ENCODE peak calls at places on chromosomes 7 and 10, in eight cellular contexts. One of them, this sample, is unnamed.

GRCh38 chr10:59708816-59709471 is 706 bp downstream of the SLC16A9 start:
- DNase-seq in neural progenitor cell: peak; percentile 61
- DNase-seq in AG10803: no peak
- DNase-seq in bronchial epithelial cell: no peak
- DNase-seq in endothelial cell of umbilical vein: peak; percentile 2
- DNase-seq in lower lobe of right lung: peak; percentile 48
- DNase-seq in hepatocyte: peak; percentile 43
- DNase-seq in IMR-90: no peak
- DNase-seq in this sample: peak; percentile 4

GRCh38 chr7:101108961-101109360 is 17.9 kb upstream of the SERPINE1 start:
- DNase-seq in neural progenitor cell: no peak
- DNase-seq in AG10803: no peak
- DNase-seq in bronchial epithelial cell: peak; percentile 98
- DNase-seq in endothelial cell of umbilical vein: peak; percentile 60
- DNase-seq in lower lobe of right lung: no peak
- DNase-seq in hepatocyte: no peak
- DNase-seq in IMR-90: no peak
- DNase-seq in this sample: no peak

GRCh38 chr7:85101347-85101746 is 85.5 kb downstream of the SEMA3D start:
- DNase-seq in neural progenitor cell: no peak
- DNase-seq in AG10803: no peak
- DNase-seq in bronchial epithelial cell: peak; percentile 70
- DNase-seq in endothelial cell of umbilical vein: peak; percentile 70
- DNase-seq in lower lobe of right lung: no peak
- DNase-seq in hepatocyte: no peak
- DNase-seq in IMR-90: no peak
- DNase-seq in this sample: no peak

GRCh38 chr7:131949659-131950058 is 393.2 kb upstream of the PODXL start:
- DNase-seq in neural progenitor cell: no peak
- DNase-seq in AG10803: no peak
- DNase-seq in bronchial epithelial cell: no peak
- DNase-seq in endothelial cell of umbilical vein: no peak
- DNase-seq in lower lobe of right lung: no peak
- DNase-seq in hepatocyte: no peak
- DNase-seq in IMR-90: no peak
- DNase-seq in this sample: no peak

GRCh38 chr10:110916554-110917346 is 2.2 kb downstream of the BBIP1 start:
- DNase-seq in neural progenitor cell: no peak
- DNase-seq in AG10803: peak; percentile 95
- DNase-seq in bronchial epithelial cell: no peak
- DNase-seq in endothelial cell of umbilical vein: peak; percentile 12
- DNase-seq in lower lobe of right lung: no peak
- DNase-seq in hepatocyte: no peak
- DNase-seq in IMR-90: peak; percentile 87
- DNase-seq in this sample: peak; percentile 90

GRCh38 chr10:45160266-45160665 is 155.1 kb downstream of the OR13A1 start:
- DNase-seq in neural progenitor cell: no peak
- DNase-seq in AG10803: no peak
- DNase-seq in bronchial epithelial cell: peak; percentile 93
- DNase-seq in endothelial cell of umbilical vein: peak; percentile 6
- DNase-seq in lower lobe of right lung: no peak
- DNase-seq in hepatocyte: no peak
- DNase-seq in IMR-90: peak; percentile 73
- DNase-seq in this sample: peak; percentile 78

GRCh38 chr10:93596539-93596938 is 4.5 kb downstream of the RBP4 start:
- DNase-seq in neural progenitor cell: peak; percentile 33
- DNase-seq in AG10803: no peak
- DNase-seq in bronchial epithelial cell: no peak
- DNase-seq in endothelial cell of umbilical vein: no peak
- DNase-seq in lower lobe of right lung: no peak
- DNase-seq in hepatocyte: no peak
- DNase-seq in IMR-90: no peak
- DNase-seq in this sample: no peak

GRCh38 chr7:77532247-77532646 is 4.8 kb upstream of the PTPN12 start:
- DNase-seq in neural progenitor cell: no peak
- DNase-seq in AG10803: no peak
- DNase-seq in bronchial epithelial cell: no peak
- DNase-seq in endothelial cell of umbilical vein: no peak
- DNase-seq in lower lobe of right lung: no peak
- DNase-seq in hepatocyte: no peak
- DNase-seq in IMR-90: no peak
- DNase-seq in this sample: no peak

GRCh38 chr10:126349676-126350075 is 38.6 kb downstream of the ADAM12 start:
- DNase-seq in neural progenitor cell: no peak
- DNase-seq in AG10803: no peak
- DNase-seq in bronchial epithelial cell: no peak
- DNase-seq in endothelial cell of umbilical vein: no peak
- DNase-seq in lower lobe of right lung: no peak
- DNase-seq in hepatocyte: no peak
- DNase-seq in IMR-90: no peak
- DNase-seq in this sample: no peak

GRCh38 chr10:49272251-49273081 is 26.5 kb upstream of the C10orf71 start:
- DNase-seq in neural progenitor cell: no peak
- DNase-seq in AG10803: peak; percentile 70
- DNase-seq in bronchial epithelial cell: no peak
- DNase-seq in endothelial cell of umbilical vein: no peak
- DNase-seq in lower lobe of right lung: no peak
- DNase-seq in hepatocyte: no peak
- DNase-seq in IMR-90: peak; percentile 4
- DNase-seq in this sample: peak; percentile 13

GRCh38 chr7:129665013-129665401 is 53.5 kb downstream of the NRF1 start:
- DNase-seq in neural progenitor cell: peak; percentile 35
- DNase-seq in AG10803: peak; percentile 94
- DNase-seq in bronchial epithelial cell: peak; percentile 96
- DNase-seq in endothelial cell of umbilical vein: peak; percentile 54
- DNase-seq in lower lobe of right lung: no peak
- DNase-seq in hepatocyte: peak; percentile 40
- DNase-seq in IMR-90: peak; percentile 98
- DNase-seq in this sample: peak; percentile 98

GRCh38 chr7:129667116-129667515 is 55.6 kb downstream of the NRF1 start:
- DNase-seq in neural progenitor cell: no peak
- DNase-seq in AG10803: no peak
- DNase-seq in bronchial epithelial cell: no peak
- DNase-seq in endothelial cell of umbilical vein: no peak
- DNase-seq in lower lobe of right lung: no peak
- DNase-seq in hepatocyte: no peak
- DNase-seq in IMR-90: no peak
- DNase-seq in this sample: no peak

GRCh38 chr7:129667551-129667950 is 56.0 kb downstream of the NRF1 start:
- DNase-seq in neural progenitor cell: no peak
- DNase-seq in AG10803: no peak
- DNase-seq in bronchial epithelial cell: no peak
- DNase-seq in endothelial cell of umbilical vein: no peak
- DNase-seq in lower lobe of right lung: no peak
- DNase-seq in hepatocyte: no peak
- DNase-seq in IMR-90: no peak
- DNase-seq in this sample: no peak

GRCh38 chr7:129661645-129662182 is 50.2 kb downstream of the NRF1 start:
- DNase-seq in neural progenitor cell: no peak
- DNase-seq in AG10803: no peak
- DNase-seq in bronchial epithelial cell: no peak
- DNase-seq in endothelial cell of umbilical vein: no peak
- DNase-seq in lower lobe of right lung: no peak
- DNase-seq in hepatocyte: no peak
- DNase-seq in IMR-90: no peak
- DNase-seq in this sample: no peak

GRCh38 chr7:129664029-129665012 is 52.8 kb downstream of the NRF1 start:
- DNase-seq in neural progenitor cell: peak; percentile 27
- DNase-seq in AG10803: peak; percentile 75
- DNase-seq in bronchial epithelial cell: peak; percentile 73
- DNase-seq in endothelial cell of umbilical vein: peak; percentile 75
- DNase-seq in lower lobe of right lung: no peak
- DNase-seq in hepatocyte: peak; percentile 60
- DNase-seq in IMR-90: peak; percentile 83
- DNase-seq in this sample: peak; percentile 89
- TF ChIP-seq CTCF in neural progenitor cell: peak; percentile 55
- TF ChIP-seq CTCF in AG10803: peak; percentile 74
- TF ChIP-seq CTCF in bronchial epithelial cell: peak; percentile 45
- TF ChIP-seq CTCF in endothelial cell of umbilical vein: peak; percentile 33
- TF ChIP-seq CTCF in lower lobe of right lung: peak; percentile 31
- TF ChIP-seq CTCF in hepatocyte: peak; percentile 65
- TF ChIP-seq CTCF in IMR-90: peak; percentile 78
- TF ChIP-seq CTCF in this sample: peak; percentile 64

GRCh38 chr10:21702633-21703111 is 168.6 kb downstream of the MLLT10 start:
- DNase-seq in neural progenitor cell: no peak
- DNase-seq in AG10803: no peak
- DNase-seq in bronchial epithelial cell: no peak
- DNase-seq in endothelial cell of umbilical vein: no peak
- DNase-seq in lower lobe of right lung: no peak
- DNase-seq in hepatocyte: no peak
- DNase-seq in IMR-90: no peak
- DNase-seq in this sample: no peak
- H3K4me3 ChIP-seq in neural progenitor cell: no peak overlapping the region
- H3K4me3 ChIP-seq in AG10803: no peak overlapping the region
- H3K4me3 ChIP-seq in bronchial epithelial cell: no peak overlapping the region
- H3K4me3 ChIP-seq in endothelial cell of umbilical vein: no peak overlapping the region
- H3K4me3 ChIP-seq in lower lobe of right lung: no peak overlapping the region
- H3K4me3 ChIP-seq in hepatocyte: no peak overlapping the region
- H3K4me3 ChIP-seq in IMR-90: no peak overlapping the region
- H3K4me3 ChIP-seq in this sample: no peak overlapping the region

GRCh38 chr7:99404977-99405320 is 3.4 kb downstream of the PDAP1 start:
- DNase-seq in neural progenitor cell: no peak
- DNase-seq in AG10803: no peak
- DNase-seq in bronchial epithelial cell: no peak
- DNase-seq in endothelial cell of umbilical vein: no peak
- DNase-seq in lower lobe of right lung: no peak
- DNase-seq in hepatocyte: no peak
- DNase-seq in IMR-90: no peak
- DNase-seq in this sample: no peak

GRCh38 chr7:99404235-99404976 is 4.0 kb downstream of the PDAP1 start:
- DNase-seq in neural progenitor cell: no peak
- DNase-seq in AG10803: no peak
- DNase-seq in bronchial epithelial cell: peak; percentile 40
- DNase-seq in endothelial cell of umbilical vein: no peak
- DNase-seq in lower lobe of right lung: no peak
- DNase-seq in hepatocyte: no peak
- DNase-seq in IMR-90: peak; percentile 59
- DNase-seq in this sample: peak; percentile 42

GRCh38 chr7:99407849-99408346 is 499 bp downstream of the PDAP1 start:
- DNase-seq in neural progenitor cell: peak; percentile 56
- DNase-seq in AG10803: peak; percentile 82
- DNase-seq in bronchial epithelial cell: peak; percentile 59
- DNase-seq in endothelial cell of umbilical vein: peak; percentile 77
- DNase-seq in lower lobe of right lung: no peak
- DNase-seq in hepatocyte: peak; percentile 78
- DNase-seq in IMR-90: peak; percentile 86
- DNase-seq in this sample: peak; percentile 79

GRCh38 chr7:99408347-99409191 is at the start of the genes BUD31 and PDAP1:
- DNase-seq in neural progenitor cell: peak; percentile 96
- DNase-seq in AG10803: peak; percentile 95
- DNase-seq in bronchial epithelial cell: peak; percentile 89
- DNase-seq in endothelial cell of umbilical vein: peak; percentile 98
- DNase-seq in lower lobe of right lung: peak; percentile 95
- DNase-seq in hepatocyte: peak; percentile 94
- DNase-seq in IMR-90: peak; percentile 95
- DNase-seq in this sample: peak; percentile 97

DNA sequence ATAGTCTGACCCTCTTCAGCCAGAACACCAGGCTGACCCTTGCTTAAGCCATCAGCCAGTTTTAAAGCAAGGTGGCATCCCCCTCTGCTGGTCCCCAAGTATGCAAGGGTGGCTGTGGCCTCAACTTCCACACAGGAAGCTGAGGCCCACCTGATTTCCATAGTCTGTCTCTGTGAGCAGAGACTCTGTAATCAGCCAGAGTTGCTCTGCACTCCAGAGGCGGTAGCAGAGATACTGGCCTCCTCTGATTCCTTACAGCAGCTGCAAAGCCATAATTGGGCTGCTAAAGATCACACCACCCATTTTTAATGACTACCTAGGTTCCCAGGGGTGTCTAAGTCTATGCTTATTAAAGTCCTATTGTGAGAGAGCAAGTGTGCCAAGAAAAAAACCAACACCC is 1.8 kb downstream of the PDAP1 start:
- DNase-seq in neural progenitor cell: no peak
- DNase-seq in AG10803: no peak
- DNase-seq in bronchial epithelial cell: no peak
- DNase-seq in endothelial cell of umbilical vein: no peak
- DNase-seq in lower lobe of right lung: no peak
- DNase-seq in hepatocyte: no peak
- DNase-seq in IMR-90: no peak
- DNase-seq in this sample: no peak
- TF ChIP-seq CTCF in neural progenitor cell: no peak
- TF ChIP-seq CTCF in AG10803: no peak
- TF ChIP-seq CTCF in bronchial epithelial cell: no peak
- TF ChIP-seq CTCF in endothelial cell of umbilical vein: no peak
- TF ChIP-seq CTCF in lower lobe of right lung: no peak
- TF ChIP-seq CTCF in hepatocyte: no peak
- TF ChIP-seq CTCF in IMR-90: no peak
- TF ChIP-seq CTCF in this sample: no peak

GRCh38 chr7:23333671-23334246 is 34.6 kb downstream of the MALSU1 start:
- DNase-seq in neural progenitor cell: no peak
- DNase-seq in AG10803: peak; percentile 96
- DNase-seq in bronchial epithelial cell: peak; percentile 93
- DNase-seq in endothelial cell of umbilical vein: peak; percentile 76
- DNase-seq in lower lobe of right lung: no peak
- DNase-seq in hepatocyte: peak; percentile 27
- DNase-seq in IMR-90: peak; percentile 96
- DNase-seq in this sample: peak; percentile 93

GRCh38 chr7:23335141-23335540 is 36.0 kb downstream of the MALSU1 start:
- DNase-seq in neural progenitor cell: no peak
- DNase-seq in AG10803: no peak
- DNase-seq in bronchial epithelial cell: no peak
- DNase-seq in endothelial cell of umbilical vein: no peak
- DNase-seq in lower lobe of right lung: no peak
- DNase-seq in hepatocyte: no peak
- DNase-seq in IMR-90: no peak
- DNase-seq in this sample: no peak

GRCh38 chr7:23332881-23333612 is 33.9 kb downstream of the MALSU1 start:
- DNase-seq in neural progenitor cell: no peak
- DNase-seq in AG10803: peak; percentile 39
- DNase-seq in bronchial epithelial cell: peak; percentile 39
- DNase-seq in endothelial cell of umbilical vein: peak; percentile 82
- DNase-seq in lower lobe of right lung: no peak
- DNase-seq in hepatocyte: no peak
- DNase-seq in IMR-90: peak; percentile 65
- DNase-seq in this sample: peak; percentile 86

GRCh38 chr7:23335621-23336020 is 36.5 kb downstream of the MALSU1 start:
- DNase-seq in neural progenitor cell: no peak
- DNase-seq in AG10803: no peak
- DNase-seq in bronchial epithelial cell: no peak
- DNase-seq in endothelial cell of umbilical vein: peak; percentile 83
- DNase-seq in lower lobe of right lung: no peak
- DNase-seq in hepatocyte: no peak
- DNase-seq in IMR-90: no peak
- DNase-seq in this sample: no peak

GRCh38 chr7:23334482-23335056 is 35.4 kb downstream of the MALSU1 start:
- DNase-seq in neural progenitor cell: no peak
- DNase-seq in AG10803: peak; percentile 94
- DNase-seq in bronchial epithelial cell: peak; percentile 100
- DNase-seq in endothelial cell of umbilical vein: peak; percentile 99
- DNase-seq in lower lobe of right lung: no peak
- DNase-seq in hepatocyte: peak; percentile 72
- DNase-seq in IMR-90: peak; percentile 99
- DNase-seq in this sample: peak; percentile 94
- H3K4me3 ChIP-seq in neural progenitor cell: no peak overlapping the region
- H3K4me3 ChIP-seq in AG10803: no peak overlapping the region
- H3K4me3 ChIP-seq in bronchial epithelial cell: no peak overlapping the region
- H3K4me3 ChIP-seq in endothelial cell of umbilical vein: no peak overlapping the region
- H3K4me3 ChIP-seq in lower lobe of right lung: no peak overlapping the region
- H3K4me3 ChIP-seq in hepatocyte: no peak overlapping the region
- H3K4me3 ChIP-seq in IMR-90: no peak overlapping the region
- H3K4me3 ChIP-seq in this sample: no peak overlapping the region

This sample was measured in choroid plexus epithelial cell.